ENCODE peak calls at places on chromosomes 7 and 10, in four cellular contexts. D, W, E and N are unnamed samples.

GRCh38 chr7:83547526-83547925 is 101.4 kb downstream of the SEMA3E start:
- DNase-seq in D (peak), W (peak), E (no peak), N (no peak)

GRCh38 chr7:114087674-114088539 is 169.1 kb upstream of the PPP1R3A start:
- DNase-seq in D (no peak), W (no peak), E (no peak), N (no peak)

GRCh38 chr10:10294801-10295515 is 722.7 kb upstream of the CELF2 start:
- DNase-seq in D (no peak), W (no peak), E (no peak), N (no peak)

GRCh38 chr10:102522874-102523249 is 19.1 kb downstream of the SUFU start:
- DNase-seq in D (peak), W (no peak), E (no peak), N (no peak)

GRCh38 chr7:16904086-16904485 is 22.3 kb upstream of the AGR3 start:
- DNase-seq in D (no peak), W (no peak), E (no peak), N (no peak)

GRCh38 chr10:79239275-79239779 is 107.9 kb upstream of the PPIF start:
- DNase-seq in D (no peak), W (peak), E (no peak), N (no peak)

GRCh38 chr7:155356323-155357105 is 58.8 kb downstream of the INSIG1 start:
- DNase-seq in D (no peak), W (peak), E (no peak), N (no peak)

GRCh38 chr7:14457567-14458453 is 444.7 kb downstream of the DGKB start:
- DNase-seq in D (peak), W (peak), E (peak), N (no peak)

GRCh38 chr7:63092951-63093350 is 905.7 kb upstream of the ZNF722 start:
- DNase-seq in D (no peak), W (no peak), E (no peak), N (no peak)

GRCh38 chr7:46515844-46516590 is 594.9 kb upstream of the IGFBP3 start:
- DNase-seq in D (no peak), W (no peak), E (no peak), N (no peak)

GRCh38 chr10:124598196-124598595 is 136.6 kb downstream of the LHPP start:
- DNase-seq in D (no peak), W (no peak), E (no peak), N (no peak)

GRCh38 chr7:87330942-87331341 is 14.5 kb upstream of the CROT start:
- DNase-seq in D (no peak), W (no peak), E (peak), N (no peak)